ENCODE peak calls at places on chromosomes 1 and 21, in six cellular contexts. P, E, R, U, A and I are unnamed samples.

GRCh38 chr1:236502972-236503639 is 20.7 kb upstream of the LGALS8 start:
- DNase-seq in E (peak), A (no peak), P (peak), R (peak), U (peak), I (peak)

GRCh38 chr1:168121314-168122029 is 15.3 kb downstream of the GPR161 start:
- DNase-seq in R (no peak), P (no peak), A (no peak), U (peak), E (no peak), I (peak)

GRCh38 chr1:233367057-233367759 is 39.7 kb downstream of the MAP3K21 start:
- DNase-seq in A (no peak), P (peak), E (no peak), U (peak), R (no peak), I (no peak)

GRCh38 chr1:84913025-84913892 is 20.3 kb upstream of the LPAR3 start:
- DNase-seq in A (no peak), P (no peak), R (no peak), U (peak), E (no peak), I (no peak)

GRCh38 chr1:174954686-174955669 is 44.8 kb upstream of the CACYBP start:
- DNase-seq in E (no peak), R (no peak), A (no peak), U (no peak), P (no peak), I (no peak)

GRCh38 chr1:21879928-21880618 is 57.0 kb downstream of the HSPG2 start:
- DNase-seq in A (peak), P (no peak), U (no peak), E (no peak), R (no peak), I (no peak)

GRCh38 chr1:160608941-160609340 is 29.6 kb upstream of the CD84 start:
- DNase-seq in R (no peak), P (no peak), U (no peak), E (no peak), A (no peak), I (no peak)

GRCh38 chr1:222171005-222171404 is 376.9 kb downstream of the HHIPL2 start:
- DNase-seq in P (peak), R (peak), U (peak), A (no peak), E (peak), I (peak)

GRCh38 chr1:91755888-91756287 is 130.1 kb downstream of the TGFBR3 start:
- DNase-seq in A (no peak), P (no peak), U (no peak), R (no peak), E (no peak), I (no peak)

GRCh38 chr1:31788825-31789256 is 24.7 kb upstream of the ADGRB2 start:
- DNase-seq in R (no peak), A (no peak), E (no peak), P (peak), U (peak), I (peak)

GRCh38 chr1:173329747-173330146 is 122.6 kb upstream of the TNFSF4 start:
- DNase-seq in P (peak), A (no peak), E (no peak), U (peak), R (no peak), I (peak)

GRCh38 chr1:230104395-230105244 is 37.6 kb downstream of the GALNT2 start:
- DNase-seq in A (peak), E (peak), U (peak), R (peak), P (peak), I (peak)

GRCh38 chr1:23634840-23635642 is 56.6 kb upstream of the RPL11 start:
- DNase-seq in P (peak), R (peak), A (peak), U (peak), E (peak), I (peak)

GRCh38 chr1:99811075-99811474 is 39.1 kb upstream of the AGL start:
- DNase-seq in E (no peak), U (no peak), R (no peak), P (no peak), A (no peak), I (no peak)

GRCh38 chr1:28369225-28369517 is 369 bp upstream of the PHACTR4 start:
- DNase-seq in A (no peak), U (no peak), E (no peak), R (no peak), P (no peak), I (no peak)

GRCh38 chr1:225737179-225737578 is 40.4 kb upstream of the SRP9 start:
- DNase-seq in R (no peak), E (no peak), U (no peak), P (peak), A (no peak), I (no peak)

GRCh38 chr1:50968884-50969610 is 998 bp upstream of the CDKN2C start:
- DNase-seq in P (peak), U (peak), A (peak), R (no peak), E (peak), I (no peak)

GRCh38 chr1:19163261-19163660 is 46.8 kb downstream of the UBR4 start:
- DNase-seq in A (no peak), P (no peak), U (peak), R (no peak), E (no peak), I (no peak)

GRCh38 chr1:231401478-231401877 is 20.6 kb downstream of the EGLN1 start:
- DNase-seq in R (no peak), A (no peak), U (no peak), P (no peak), E (no peak), I (no peak)

GRCh38 chr21:42969193-42969600 is 5.2 kb upstream of the PKNOX1 start:
- DNase-seq in P (no peak), A (no peak), R (no peak), E (no peak), U (no peak), I (peak)

GRCh38 chr1:31781138-31782065 is 17.3 kb upstream of the ADGRB2 start:
- DNase-seq in R (no peak), P (no peak), A (no peak), U (peak), E (no peak), I (peak)

GRCh38 chr1:9410737-9411297 is 118.1 kb downstream of the SPSB1 start:
- DNase-seq in A (no peak), P (peak), E (peak), R (no peak), U (peak), I (peak)

GRCh38 chr1:24157921-24158481 is 15.1 kb upstream of the IL22RA1 start:
- DNase-seq in R (no peak), A (no peak), U (no peak), E (peak), P (peak), I (no peak)

GRCh38 chr1:230301322-230301721 is 124.8 kb downstream of the PGBD5 start:
- DNase-seq in R (no peak), P (no peak), E (no peak), A (no peak), U (no peak), I (peak)

GRCh38 chr21:32135401-32136363 is 143.2 kb downstream of the MIS18A start:
- DNase-seq in E (no peak), R (no peak), P (no peak), U (peak), A (no peak), I (no peak)

GRCh38 chr1:200153277-200154055 is 126.0 kb downstream of the NR5A2 start:
- DNase-seq in A (no peak), U (no peak), P (no peak), R (no peak), E (no peak), I (no peak)

GRCh38 chr1:201825245-201825644 is 3.7 kb upstream of the IPO9 start:
- DNase-seq in P (no peak), A (no peak), U (no peak), E (no peak), R (no peak), I (no peak)

GRCh38 chr1:229410692-229411433 is 23.0 kb downstream of the ACTA1 start:
- DNase-seq in A (no peak), R (no peak), U (peak), P (peak), E (peak), I (peak)

GRCh38 chr1:161139765-161140164 is 7.3 kb upstream of the DEDD start:
- DNase-seq in R (no peak), P (peak), A (no peak), U (no peak), E (peak), I (peak)

GRCh38 chr1:240803151-240803550 is 191.2 kb upstream of the GREM2 start:
- DNase-seq in U (peak), P (peak), R (peak), E (no peak), A (no peak), I (no peak)

GRCh38 chr1:94126651-94127050 is 5.7 kb upstream of the ABCA4 start:
- DNase-seq in A (no peak), U (no peak), R (no peak), E (no peak), P (no peak), I (no peak)

GRCh38 chr1:68346192-68346808 is 103.5 kb downstream of the RPE65 start:
- DNase-seq in U (peak), E (peak), R (no peak), A (no peak), P (peak), I (peak)
- TF ChIP-seq CTCF in U (peak), E (peak), R (peak), A (peak), P (peak), I (peak)

GRCh38 chr1:67590329-67590728 is 94.7 kb upstream of the GADD45A start:
- DNase-seq in U (peak), P (no peak), A (no peak), E (no peak), R (no peak), I (peak)

GRCh38 chr1:67589519-67590233 is 95.3 kb upstream of the GADD45A start:
- DNase-seq in A (no peak), R (no peak), U (no peak), P (no peak), E (no peak), I (no peak)

GRCh38 chr1:67586596-67586995 is 98.4 kb upstream of the GADD45A start:
- DNase-seq in A (no peak), U (peak), E (no peak), P (no peak), R (no peak), I (peak)

GRCh38 chr1:67584938-67585337 is 100.1 kb upstream of the GADD45A start:
- DNase-seq in R (no peak), E (no peak), A (no peak), P (no peak), U (no peak), I (no peak)

DNA sequence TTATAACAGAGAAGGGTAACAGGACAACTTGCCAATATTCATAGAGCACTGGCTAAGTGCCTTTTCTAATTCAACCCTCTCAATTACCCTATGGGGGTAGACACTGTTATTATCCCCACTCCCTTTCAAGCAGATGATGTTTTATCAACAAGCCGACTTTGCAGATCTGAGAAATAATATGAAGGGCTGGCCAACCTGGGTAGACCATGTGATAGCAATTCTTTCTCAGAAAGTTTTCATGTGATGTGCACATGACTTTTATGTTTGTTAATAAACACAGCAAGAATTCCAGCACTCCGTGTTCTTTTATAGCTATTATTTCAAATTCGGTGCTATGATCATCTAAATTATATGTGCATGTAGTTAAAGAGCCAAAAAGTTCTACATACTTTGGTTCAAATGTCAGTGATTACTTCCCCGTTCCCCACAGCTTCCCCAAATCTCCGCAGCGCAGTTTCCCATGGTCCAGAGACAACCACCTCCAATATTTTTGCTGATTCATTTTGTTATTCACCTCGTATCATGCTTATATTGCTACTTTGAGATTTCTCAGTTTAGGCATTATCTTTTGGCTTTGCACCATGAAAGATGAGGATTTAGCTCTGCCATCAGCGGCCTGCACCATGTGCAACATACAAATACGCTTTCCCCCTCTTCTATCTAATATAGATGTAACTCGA is 96.7 kb upstream of the GADD45A start:
- DNase-seq in R (no peak), A (no peak), E (no peak), P (no peak), U (no peak), I (no peak)
- H3K27ac ChIP-seq in R (no peak), A (no peak), E (no peak), P (no peak), U (no peak), I (no peak)

GRCh38 chr1:33140153-33141149 is 41.4 kb downstream of the TRIM62 start:
- DNase-seq in A (no peak), R (no peak), E (peak), P (no peak), U (peak), I (peak)
- TF ChIP-seq CTCF in A (no peak), R (peak), E (no peak), P (no peak), U (peak), I (peak)

DNA sequence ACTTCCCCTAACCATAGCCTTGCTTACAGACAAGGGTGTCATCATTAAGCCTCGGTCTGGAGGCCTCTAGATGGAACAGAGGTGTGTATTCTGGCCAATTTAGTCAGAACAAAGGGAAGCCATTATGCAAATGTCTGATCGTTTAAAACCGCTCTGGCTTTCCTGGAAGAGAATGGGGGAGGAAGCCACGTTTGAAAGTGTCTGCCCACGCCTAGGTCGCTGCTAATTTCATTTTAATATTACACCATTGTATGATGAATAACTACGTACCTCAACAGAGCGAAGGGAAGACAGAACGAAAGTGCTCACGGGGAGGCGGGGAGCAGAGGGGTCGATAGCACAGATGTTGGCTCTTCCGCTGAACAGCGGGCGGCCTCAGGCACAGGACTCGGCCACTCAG is 41.1 kb upstream of the CSF3R start:
- DNase-seq in R (no peak), P (no peak), A (no peak), U (no peak), E (no peak), I (no peak)
- H3K27ac ChIP-seq in R (no peak), P (no peak), A (no peak), U (no peak), E (no peak), I (no peak)

GRCh38 chr1:11285883-11286734 is 13.1 kb downstream of the UBIAD1 start:
- DNase-seq in R (no peak), E (peak), U (peak), A (no peak), P (peak), I (peak)
- TF ChIP-seq CTCF in R (no peak), E (peak), U (peak), A (peak), P (peak), I (peak)

DNA sequence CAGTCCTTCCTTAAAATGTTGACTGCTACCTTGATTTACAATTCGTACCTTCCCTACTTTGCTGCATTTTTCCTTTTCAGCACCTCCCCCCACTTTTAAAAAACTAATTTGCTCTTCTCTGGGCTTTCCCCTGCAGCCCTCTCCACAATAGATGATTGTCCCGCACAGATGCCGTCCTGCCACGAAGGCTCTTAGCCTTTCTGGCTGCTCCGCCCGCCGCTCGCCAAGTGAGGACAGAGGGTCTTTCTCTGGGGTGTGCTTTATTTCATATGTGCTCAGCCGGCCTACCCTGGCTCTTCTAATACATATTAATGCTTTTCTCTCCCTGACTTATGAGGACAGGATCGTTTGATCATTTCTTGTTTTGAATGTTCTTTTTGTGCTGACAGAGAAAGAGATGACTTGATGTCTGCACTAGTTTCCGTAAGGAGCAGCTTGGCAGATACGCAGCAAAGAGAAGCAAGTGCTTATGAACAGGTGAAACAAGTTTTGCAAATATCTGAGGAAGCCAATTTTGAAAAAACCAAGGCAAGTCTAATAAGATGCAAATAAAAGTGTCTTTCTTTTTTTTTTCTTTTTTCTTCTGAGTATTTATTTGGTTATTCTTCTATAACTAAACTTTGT is 60.6 kb downstream of the SDCCAG8 start:
- DNase-seq in U (no peak), P (no peak), E (peak), A (peak), R (no peak), I (no peak)
- H3K27ac ChIP-seq in U (no peak), P (no peak), E (no peak), A (no peak), R (no peak), I (no peak)

GRCh38 chr1:6107409-6108356 is 62.0 kb downstream of the KCNAB2 start:
- DNase-seq in U (no peak), R (no peak), P (no peak), E (no peak), A (no peak), I (no peak)
- TF ChIP-seq CTCF in U (no peak), R (no peak), P (no peak), E (no peak), A (no peak), I (no peak)

GRCh38 chr1:220327106-220327505 is 54.9 kb upstream of the RAB3GAP2 start:
- DNase-seq in U (no peak), R (no peak), E (no peak), P (no peak), A (no peak), I (no peak)

GRCh38 chr1:220325306-220325995 is 53.2 kb upstream of the RAB3GAP2 start:
- DNase-seq in E (no peak), U (no peak), P (no peak), R (no peak), A (no peak), I (no peak)

GRCh38 chr1:220330265-220330664 is 58.0 kb upstream of the RAB3GAP2 start:
- DNase-seq in R (no peak), U (no peak), A (no peak), P (no peak), E (peak), I (no peak)

GRCh38 chr1:220323717-220324116 is 51.5 kb upstream of the RAB3GAP2 start:
- DNase-seq in R (no peak), A (no peak), P (no peak), E (no peak), U (no peak), I (no peak)

DNA sequence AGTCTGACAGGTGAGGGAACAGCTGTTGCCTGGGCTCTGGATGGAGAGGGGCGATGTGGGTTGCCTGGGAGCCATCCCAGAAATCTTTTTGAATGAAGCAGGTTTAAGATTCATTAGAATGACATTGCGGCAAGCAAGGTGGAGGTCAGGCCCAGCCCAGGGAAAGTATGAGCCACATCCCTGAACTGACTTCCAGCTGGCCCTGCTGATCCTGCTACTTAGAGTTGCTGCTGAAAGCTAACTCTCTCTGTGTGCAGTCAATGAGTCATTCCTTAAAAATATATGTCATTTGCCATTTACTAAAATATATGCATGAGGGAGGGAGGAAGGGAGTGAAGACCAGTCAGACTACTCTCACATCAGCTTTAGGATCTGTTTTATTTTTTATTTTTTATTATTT is 54.3 kb upstream of the RAB3GAP2 start:
- DNase-seq in P (no peak), A (no peak), U (peak), R (no peak), E (no peak), I (no peak)
- H3K27ac ChIP-seq in P (no peak), A (no peak), U (no peak), R (no peak), E (no peak), I (no peak)